ENCODE peak calls at places on chromosomes 11 and 22, in eight cellular contexts. One of them, this sample, is unnamed.

GRCh38 chr11:73996161-73996747 is 12.6 kb downstream of the UCP3 start:
- DNase-seq in right cardiac atrium: no peak
- DNase-seq in MCF 10A: no peak
- DNase-seq in activated CD8-positive, alpha-beta memory T cell treated with anti-CD3 and anti-CD28 coated beads for 48 hours: no peak
- DNase-seq in breast epithelium: no peak
- DNase-seq in HEK293T: no peak
- DNase-seq in putamen: no peak
- DNase-seq in ureter: no peak
- DNase-seq in this sample: no peak

GRCh38 chr11:121018746-121019145 is 5.2 kb upstream of the TBCEL start:
- DNase-seq in right cardiac atrium: no peak
- DNase-seq in MCF 10A: no peak
- DNase-seq in activated CD8-positive, alpha-beta memory T cell treated with anti-CD3 and anti-CD28 coated beads for 48 hours: no peak
- DNase-seq in breast epithelium: no peak
- DNase-seq in HEK293T: no peak
- DNase-seq in putamen: no peak
- DNase-seq in ureter: no peak
- DNase-seq in this sample: no peak

GRCh38 chr11:79077684-79078379 is 363.0 kb downstream of the TENM4 start:
- DNase-seq in right cardiac atrium: no peak
- DNase-seq in MCF 10A: no peak
- DNase-seq in activated CD8-positive, alpha-beta memory T cell treated with anti-CD3 and anti-CD28 coated beads for 48 hours: no peak
- DNase-seq in breast epithelium: no peak
- DNase-seq in HEK293T: no peak
- DNase-seq in putamen: no peak
- DNase-seq in ureter: no peak
- DNase-seq in this sample: no peak

GRCh38 chr11:3916962-3917361 is 61.5 kb downstream of the STIM1 start:
- DNase-seq in right cardiac atrium: no peak
- DNase-seq in MCF 10A: no peak
- DNase-seq in activated CD8-positive, alpha-beta memory T cell treated with anti-CD3 and anti-CD28 coated beads for 48 hours: no peak
- DNase-seq in breast epithelium: no peak
- DNase-seq in HEK293T: no peak
- DNase-seq in putamen: no peak
- DNase-seq in ureter: no peak
- DNase-seq in this sample: no peak

GRCh38 chr11:123473941-123474668 is 44.0 kb downstream of the GRAMD1B start:
- DNase-seq in right cardiac atrium: no peak
- DNase-seq in MCF 10A: peak
- DNase-seq in activated CD8-positive, alpha-beta memory T cell treated with anti-CD3 and anti-CD28 coated beads for 48 hours: no peak
- DNase-seq in breast epithelium: no peak
- DNase-seq in HEK293T: no peak
- DNase-seq in putamen: no peak
- DNase-seq in ureter: no peak
- DNase-seq in this sample: peak

GRCh38 chr11:14248577-14248976 is 110.4 kb downstream of the RRAS2 start:
- DNase-seq in right cardiac atrium: no peak
- DNase-seq in MCF 10A: no peak
- DNase-seq in activated CD8-positive, alpha-beta memory T cell treated with anti-CD3 and anti-CD28 coated beads for 48 hours: no peak
- DNase-seq in breast epithelium: no peak
- DNase-seq in HEK293T: no peak
- DNase-seq in putamen: peak
- DNase-seq in ureter: no peak
- DNase-seq in this sample: no peak

GRCh38 chr22:24977370-24978230 is 25.1 kb downstream of the KIAA1671 start:
- DNase-seq in right cardiac atrium: peak
- DNase-seq in MCF 10A: peak
- DNase-seq in activated CD8-positive, alpha-beta memory T cell treated with anti-CD3 and anti-CD28 coated beads for 48 hours: no peak
- DNase-seq in breast epithelium: no peak
- DNase-seq in HEK293T: peak
- DNase-seq in putamen: no peak
- DNase-seq in ureter: peak
- DNase-seq in this sample: peak

GRCh38 chr11:65132988-65133700 is 1.2 kb downstream of the SYVN1 start:
- DNase-seq in right cardiac atrium: peak
- DNase-seq in MCF 10A: peak
- DNase-seq in activated CD8-positive, alpha-beta memory T cell treated with anti-CD3 and anti-CD28 coated beads for 48 hours: no peak
- DNase-seq in breast epithelium: peak
- DNase-seq in HEK293T: peak
- DNase-seq in putamen: no peak
- DNase-seq in ureter: no peak
- DNase-seq in this sample: peak

GRCh38 chr22:47354668-47355387 is 592.4 kb downstream of the TBC1D22A start:
- DNase-seq in right cardiac atrium: no peak
- DNase-seq in MCF 10A: no peak
- DNase-seq in activated CD8-positive, alpha-beta memory T cell treated with anti-CD3 and anti-CD28 coated beads for 48 hours: no peak
- DNase-seq in breast epithelium: no peak
- DNase-seq in HEK293T: no peak
- DNase-seq in putamen: no peak
- DNase-seq in ureter: peak
- DNase-seq in this sample: no peak

GRCh38 chr22:27748355-27749168 is 53.0 kb downstream of the MN1 start:
- DNase-seq in right cardiac atrium: no peak
- DNase-seq in MCF 10A: peak
- DNase-seq in activated CD8-positive, alpha-beta memory T cell treated with anti-CD3 and anti-CD28 coated beads for 48 hours: no peak
- DNase-seq in breast epithelium: no peak
- DNase-seq in HEK293T: no peak
- DNase-seq in putamen: no peak
- DNase-seq in ureter: no peak
- DNase-seq in this sample: peak

GRCh38 chr22:39153220-39153860 is 860 bp upstream of the CBX7 start:
- DNase-seq in right cardiac atrium: no peak
- DNase-seq in MCF 10A: no peak
- DNase-seq in activated CD8-positive, alpha-beta memory T cell treated with anti-CD3 and anti-CD28 coated beads for 48 hours: no peak
- DNase-seq in breast epithelium: peak
- DNase-seq in HEK293T: no peak
- DNase-seq in putamen: no peak
- DNase-seq in ureter: no peak
- DNase-seq in this sample: peak

This sample was measured in osteoblast.